ENCODE peak calls at places on chromosome 2, in six cellular contexts. L, P, I, J, G and X are unnamed samples.

GRCh38 chr2:68196120-68196716 is 38.5 kb downstream of the PNO1 start:
- DNase-seq in L (no peak), P (peak), I (no peak), J (no peak), G (no peak), X (peak)

GRCh38 chr2:220043155-220043992 is 415.9 kb downstream of the SLC4A3 start:
- DNase-seq in L (no peak), P (no peak), I (no peak), J (no peak), G (no peak), X (no peak)

GRCh38 chr2:238777369-238778067 is 70.4 kb upstream of the TWIST2 start:
- DNase-seq in L (no peak), P (no peak), I (no peak), J (no peak), G (no peak), X (no peak)

GRCh38 chr2:170771049-170771937 is 1.1 kb downstream of the ERICH2 start:
- DNase-seq in L (no peak), P (peak), I (peak), J (peak), G (no peak), X (no peak)

GRCh38 chr2:238930216-238930615 is 82.3 kb downstream of the TWIST2 start:
- DNase-seq in L (no peak), P (no peak), I (peak), J (no peak), G (peak), X (no peak)

GRCh38 chr2:46942891-46943626 is 27.5 kb upstream of the MCFD2 start:
- DNase-seq in L (no peak), P (no peak), I (no peak), J (no peak), G (no peak), X (no peak)

GRCh38 chr2:18378020-18378653 is 182.3 kb downstream of the RDH14 start:
- DNase-seq in L (no peak), P (peak), I (peak), J (no peak), G (peak), X (no peak)

GRCh38 chr2:42944744-42945415 is 152.5 kb upstream of the HAAO start:
- DNase-seq in L (no peak), P (no peak), I (no peak), J (no peak), G (no peak), X (no peak)

GRCh38 chr2:241636983-241637232 is at the start of gene THAP4:
- DNase-seq in L (no peak), P (peak), I (no peak), J (no peak), G (no peak), X (peak)

GRCh38 chr2:155095613-155096012 is 397.1 kb downstream of the KCNJ3 start:
- DNase-seq in L (no peak), P (no peak), I (no peak), J (no peak), G (no peak), X (no peak)

GRCh38 chr2:181483876-181484275 is 26.7 kb downstream of the ITGA4 start:
- DNase-seq in L (no peak), P (no peak), I (no peak), J (no peak), G (no peak), X (no peak)

GRCh38 chr2:67394734-67395133 is 2.4 kb upstream of the ETAA1 start:
- DNase-seq in L (no peak), P (no peak), I (no peak), J (no peak), G (peak), X (no peak)

GRCh38 chr2:197869030-197869429 is 64.6 kb downstream of the PLCL1 start:
- DNase-seq in L (no peak), P (no peak), I (no peak), J (no peak), G (no peak), X (no peak)

GRCh38 chr2:110732422-110733413 is at the start of gene ACOXL:
- DNase-seq in L (no peak), P (peak), I (peak), J (peak), G (no peak), X (peak)

GRCh38 chr2:228747478-228747877 is 523.6 kb downstream of the PID1 start:
- DNase-seq in L (no peak), P (no peak), I (no peak), J (no peak), G (no peak), X (no peak)

GRCh38 chr2:28134262-28134812 is 243.8 kb downstream of the BABAM2 start:
- DNase-seq in L (no peak), P (no peak), I (no peak), J (no peak), G (no peak), X (no peak)

GRCh38 chr2:235216901-235217300 is 265.1 kb downstream of the SH3BP4 start:
- DNase-seq in L (no peak), P (no peak), I (no peak), J (no peak), G (peak), X (no peak)

GRCh38 chr2:105283532-105283931 is 42.0 kb downstream of the GPR45 start:
- DNase-seq in L (no peak), P (no peak), I (no peak), J (no peak), G (no peak), X (no peak)

GRCh38 chr2:178282075-178282474 is 87.8 kb downstream of the OSBPL6 start:
- DNase-seq in L (no peak), P (no peak), I (no peak), J (no peak), G (no peak), X (no peak)

GRCh38 chr2:31475692-31476091 is 61.1 kb upstream of the XDH start:
- DNase-seq in L (no peak), P (no peak), I (no peak), J (no peak), G (no peak), X (no peak)

GRCh38 chr2:221851531-221852045 is 279.5 kb upstream of the EPHA4 start:
- DNase-seq in L (no peak), P (no peak), I (no peak), J (no peak), G (no peak), X (no peak)

GRCh38 chr2:132642415-132642814 is 27.6 kb downstream of the LYPD1 start:
- DNase-seq in L (no peak), P (no peak), I (no peak), J (no peak), G (no peak), X (no peak)

GRCh38 chr2:144509548-144510205 is 10.2 kb downstream of the ZEB2 start:
- DNase-seq in L (no peak), P (no peak), I (no peak), J (no peak), G (no peak), X (no peak)

GRCh38 chr2:229675569-229675968 is 38.8 kb downstream of the DNER start:
- DNase-seq in L (no peak), P (no peak), I (no peak), J (peak), G (no peak), X (no peak)

GRCh38 chr2:175844169-175844568 is 157.9 kb downstream of the LNPK start:
- DNase-seq in L (no peak), P (no peak), I (no peak), J (no peak), G (no peak), X (no peak)

GRCh38 chr2:35787302-35788031 is 568.1 kb upstream of the CRIM1 start:
- DNase-seq in L (no peak), P (no peak), I (no peak), J (no peak), G (no peak), X (no peak)

GRCh38 chr2:168461178-168461941 is 5.3 kb downstream of the CERS6 start:
- DNase-seq in L (no peak), P (no peak), I (no peak), J (no peak), G (no peak), X (no peak)

GRCh38 chr2:111219285-111219684 is 98.6 kb downstream of the BCL2L11 start:
- DNase-seq in L (no peak), P (no peak), I (peak), J (no peak), G (no peak), X (no peak)